ENCODE peak calls at places on chromosome 22, in four cellular contexts. Z is K562, T is HEK293T, E is GM12878. N is an unnamed sample.

GRCh38 chr22:28440517-28441366 is 238.9 kb downstream of the TTC28 start:
- DNase-seq in T (no peak), Z (no peak), E (no peak), N (no peak)

GRCh38 chr22:35310556-35311550 is 11.2 kb downstream of the TOM1 start:
- DNase-seq in Z (no peak), E (no peak), T (no peak), N (peak)

GRCh38 chr22:42289671-42290269 is 19.3 kb upstream of the TCF20 start:
- DNase-seq in E (no peak), T (no peak), Z (no peak), N (no peak)

GRCh38 chr22:48714231-48714630 is 1113.4 kb downstream of the BRD1 start:
- DNase-seq in T (no peak), Z (no peak), E (no peak), N (no peak)

GRCh38 chr22:32864041-32864440 is 62.5 kb downstream of the TIMP3 start:
- DNase-seq in E (no peak), Z (no peak), T (no peak), N (no peak)

GRCh38 chr22:40019100-40019499 is 24.3 kb downstream of the FAM83F start:
- DNase-seq in E (no peak), Z (no peak), T (no peak), N (no peak)

GRCh38 chr22:27133951-27134664 is 476.7 kb downstream of the MIAT start:
- DNase-seq in E (no peak), T (no peak), Z (peak), N (no peak)

GRCh38 chr22:30004689-30005088 is 75.6 kb upstream of the HORMAD2 start:
- DNase-seq in Z (no peak), E (no peak), T (no peak), N (no peak)

GRCh38 chr22:26713823-26714449 is 56.5 kb downstream of the MIAT start:
- DNase-seq in Z (no peak), E (no peak), T (no peak), N (peak)

GRCh38 chr22:42801537-42802165 is 55.4 kb downstream of the ARFGAP3 start:
- DNase-seq in E (no peak), T (no peak), Z (no peak), N (no peak)

GRCh38 chr22:29442976-29443375 is 4.6 kb downstream of the RFPL1 start:
- DNase-seq in Z (no peak), T (no peak), E (no peak), N (no peak)

GRCh38 chr22:29784451-29785361 is 17.5 kb downstream of the UQCR10 start:
- DNase-seq in E (no peak), T (no peak), Z (no peak), N (peak)

GRCh38 chr22:25754527-25755202 is 12.7 kb downstream of the MYO18B start:
- DNase-seq in E (no peak), T (no peak), Z (no peak), N (no peak)

GRCh38 chr22:46060292-46061123 is 83.5 kb upstream of the WNT7B start:
- DNase-seq in E (no peak), T (no peak), Z (no peak), N (no peak)

GRCh38 chr22:39661842-39662676 is 91.5 kb downstream of the CACNA1I start:
- DNase-seq in E (no peak), Z (peak), T (no peak), N (no peak)

GRCh38 chr22:46055176-46055850 is 78.4 kb upstream of the WNT7B start:
- DNase-seq in Z (no peak), E (no peak), T (no peak), N (no peak)

GRCh38 chr22:46054091-46054877 is 77.3 kb upstream of the WNT7B start:
- DNase-seq in T (peak), E (no peak), Z (no peak), N (no peak)

GRCh38 chr22:47443836-47444745 is 681.6 kb downstream of the TBC1D22A start:
- DNase-seq in T (no peak), E (no peak), Z (no peak), N (no peak)

GRCh38 chr22:47445212-47445611 is 682.8 kb downstream of the TBC1D22A start:
- DNase-seq in E (no peak), T (no peak), Z (no peak), N (no peak)

GRCh38 chr22:47444746-47445065 is 682.3 kb downstream of the TBC1D22A start:
- DNase-seq in E (no peak), Z (no peak), T (no peak), N (no peak)

GRCh38 chr22:47445716-47446290 is 683.4 kb downstream of the TBC1D22A start:
- DNase-seq in T (no peak), E (no peak), Z (no peak), N (no peak)

GRCh38 chr22:47442821-47443220 is 680.4 kb downstream of the TBC1D22A start:
- DNase-seq in E (no peak), Z (no peak), T (no peak), N (no peak)
- TF ChIP-seq TARDBP in E (no peak), Z (no peak), T (no peak), N (no peak)

DNA sequence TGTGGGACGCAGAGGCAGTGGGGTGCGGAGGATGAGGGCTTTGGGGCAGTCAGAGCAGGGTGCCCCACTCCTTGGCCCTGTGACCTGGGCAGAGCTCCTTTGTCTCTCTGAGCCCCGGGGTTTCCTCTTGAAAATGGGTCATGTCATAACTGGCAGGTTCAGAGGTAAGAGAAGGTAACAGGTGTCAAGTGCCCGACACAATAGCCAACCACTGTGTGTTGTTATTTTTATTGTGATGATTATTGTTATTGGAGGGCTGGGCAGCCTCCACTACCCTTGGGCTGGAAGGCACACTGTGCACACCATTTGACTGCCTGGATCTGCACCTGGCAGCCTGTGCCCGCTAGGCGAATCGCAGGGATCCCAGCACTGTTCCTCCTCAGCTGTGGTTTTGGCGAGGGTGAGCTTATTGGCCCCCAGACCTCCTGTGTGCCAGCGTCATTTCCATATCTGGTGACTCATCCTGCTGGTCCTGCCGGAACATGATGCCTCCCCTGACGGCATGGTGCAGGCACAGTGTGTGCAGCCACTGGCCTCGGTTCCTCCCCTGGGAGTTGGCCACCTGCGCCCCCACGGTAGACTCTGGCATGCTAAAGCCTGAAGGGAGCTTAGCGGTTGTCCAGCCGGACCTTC is 15.4 kb upstream of the SOX10 start:
- DNase-seq in Z (peak), E (no peak), T (peak), N (no peak)
- TF ChIP-seq BHLHE40 in Z (no peak), E (no peak), T (no peak), N (no peak)

DNA sequence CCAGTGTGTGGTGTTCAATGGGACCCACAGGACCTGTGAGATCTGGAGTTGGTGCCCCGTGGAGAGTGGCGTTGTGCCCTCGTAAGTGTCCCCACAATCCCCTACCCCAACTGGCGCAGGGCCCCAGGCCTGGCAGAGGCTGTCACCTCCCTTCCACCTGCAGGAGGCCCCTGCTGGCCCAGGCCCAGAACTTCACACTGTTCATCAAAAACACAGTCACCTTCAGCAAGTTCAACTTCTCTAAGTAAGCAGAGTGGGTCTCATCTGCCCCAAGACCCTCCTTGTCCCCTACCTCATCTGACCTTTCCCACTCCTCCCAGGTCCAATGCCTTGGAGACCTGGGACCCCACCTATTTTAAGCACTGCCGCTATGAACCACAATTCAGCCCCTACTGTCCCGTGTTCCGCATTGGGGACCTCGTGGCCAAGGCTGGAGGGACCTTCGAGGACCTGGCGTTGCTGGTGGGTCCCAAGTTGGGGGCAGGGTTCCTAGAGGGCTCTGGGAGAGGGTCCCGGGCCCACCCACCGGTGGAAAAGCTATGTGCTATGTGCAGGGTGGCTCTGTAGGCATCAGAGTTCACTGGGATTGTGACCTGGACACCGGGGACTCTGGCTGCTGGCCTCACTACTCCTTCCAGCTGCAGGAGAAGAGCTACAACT is 8.1 kb downstream of the P2RX6 start:
- DNase-seq in T (no peak), Z (no peak), E (no peak), N (no peak)
- TF ChIP-seq TARDBP in T (no peak), Z (no peak), E (no peak), N (no peak)

DNA sequence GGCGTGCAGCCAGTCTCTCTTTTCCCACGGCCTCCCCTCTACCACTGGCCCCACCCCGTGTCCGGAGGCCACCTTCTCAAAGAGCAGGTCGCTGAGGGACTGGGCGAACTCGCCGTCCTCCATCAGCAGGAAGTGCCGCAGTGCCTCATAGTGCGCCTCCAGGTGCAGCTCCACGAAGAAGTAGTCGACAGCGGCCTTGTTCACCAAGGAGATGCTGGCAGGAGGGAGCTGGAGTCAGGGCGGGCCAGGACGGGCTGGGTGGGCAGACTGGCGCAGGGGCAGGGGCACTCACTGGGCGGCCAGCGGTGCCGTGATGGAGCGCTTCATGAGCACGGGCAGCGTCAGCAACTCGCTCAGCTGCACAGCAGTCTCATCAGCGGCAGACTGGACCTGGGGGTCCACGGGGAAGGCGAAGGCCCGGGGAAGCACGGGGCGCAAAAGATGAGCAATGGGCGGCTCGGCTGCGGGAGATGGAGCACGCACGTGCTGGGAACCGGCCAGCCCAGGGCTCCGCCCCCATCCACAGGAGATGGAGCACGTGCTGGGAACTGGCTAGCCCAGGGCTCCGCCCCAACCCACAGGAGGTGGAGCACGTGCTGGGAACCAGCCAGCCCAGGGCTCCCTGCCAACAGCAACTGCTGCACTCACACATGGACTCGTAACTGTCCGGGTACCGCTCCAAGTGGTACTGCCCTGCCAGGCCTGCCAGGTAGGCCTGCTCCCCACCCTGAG is 18.4 kb downstream of the SELENOO start:
- DNase-seq in E (no peak), T (peak), Z (peak), N (peak)
- TF ChIP-seq BHLHE40 in E (no peak), T (no peak), Z (peak), N (peak)

GRCh38 chr22:43988116-43988817 is 33.0 kb downstream of the SAMM50 start:
- DNase-seq in T (no peak), Z (no peak), E (no peak), N (no peak)
- TF ChIP-seq TARDBP in T (no peak), Z (no peak), E (no peak), N (no peak)

DNA sequence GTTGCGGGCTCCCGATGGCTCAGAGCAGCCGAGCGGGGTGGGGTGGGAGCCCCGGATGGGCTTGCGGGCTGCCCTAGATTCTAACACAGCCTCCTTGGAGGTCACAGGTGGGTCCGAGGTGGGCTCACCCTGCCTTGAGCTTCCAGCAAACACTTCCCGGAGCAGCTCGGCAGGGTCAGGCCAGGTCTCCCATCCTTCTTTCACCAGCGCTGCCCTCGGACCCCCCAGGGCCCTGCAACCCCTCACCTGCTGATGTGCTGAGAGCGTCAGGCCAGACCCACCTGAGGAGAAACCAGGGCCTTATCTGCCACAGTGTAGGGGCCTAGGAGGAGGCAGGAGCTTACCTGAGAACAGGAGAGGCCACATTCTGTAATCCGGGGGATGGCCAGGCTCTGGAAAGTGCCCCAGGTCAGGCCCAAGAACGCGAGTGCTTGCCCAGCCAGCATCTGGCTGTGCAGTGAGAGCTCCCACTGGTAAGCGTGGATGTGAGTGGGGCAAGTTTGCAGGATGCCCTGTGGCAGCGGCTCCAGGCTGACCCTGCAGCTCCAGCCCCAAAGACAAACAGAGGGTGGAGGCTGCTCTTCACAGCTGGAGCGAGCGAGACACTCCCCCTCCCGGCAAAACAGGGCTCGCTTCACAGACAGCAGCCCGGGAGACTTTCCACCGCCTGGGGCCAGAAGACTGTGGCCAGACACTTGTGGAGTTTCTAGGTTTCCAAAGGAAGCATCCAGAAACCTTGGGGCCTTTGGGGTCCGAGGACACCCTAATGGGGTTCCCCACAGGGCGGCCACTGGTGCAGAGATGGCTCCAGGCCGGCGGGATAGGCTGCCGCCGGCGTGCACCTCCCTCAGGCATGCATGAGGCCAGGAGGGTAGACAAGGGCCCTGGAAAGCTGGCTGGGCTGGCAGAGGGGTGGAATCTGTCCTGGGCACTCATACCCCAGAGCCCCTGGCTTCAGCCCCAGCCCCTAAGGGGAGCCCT is at the start of gene IL17REL:
- DNase-seq in Z (no peak), E (no peak), T (no peak), N (no peak)
- TF ChIP-seq BHLHE40 in Z (no peak), E (no peak), T (no peak), N (no peak)

DNA sequence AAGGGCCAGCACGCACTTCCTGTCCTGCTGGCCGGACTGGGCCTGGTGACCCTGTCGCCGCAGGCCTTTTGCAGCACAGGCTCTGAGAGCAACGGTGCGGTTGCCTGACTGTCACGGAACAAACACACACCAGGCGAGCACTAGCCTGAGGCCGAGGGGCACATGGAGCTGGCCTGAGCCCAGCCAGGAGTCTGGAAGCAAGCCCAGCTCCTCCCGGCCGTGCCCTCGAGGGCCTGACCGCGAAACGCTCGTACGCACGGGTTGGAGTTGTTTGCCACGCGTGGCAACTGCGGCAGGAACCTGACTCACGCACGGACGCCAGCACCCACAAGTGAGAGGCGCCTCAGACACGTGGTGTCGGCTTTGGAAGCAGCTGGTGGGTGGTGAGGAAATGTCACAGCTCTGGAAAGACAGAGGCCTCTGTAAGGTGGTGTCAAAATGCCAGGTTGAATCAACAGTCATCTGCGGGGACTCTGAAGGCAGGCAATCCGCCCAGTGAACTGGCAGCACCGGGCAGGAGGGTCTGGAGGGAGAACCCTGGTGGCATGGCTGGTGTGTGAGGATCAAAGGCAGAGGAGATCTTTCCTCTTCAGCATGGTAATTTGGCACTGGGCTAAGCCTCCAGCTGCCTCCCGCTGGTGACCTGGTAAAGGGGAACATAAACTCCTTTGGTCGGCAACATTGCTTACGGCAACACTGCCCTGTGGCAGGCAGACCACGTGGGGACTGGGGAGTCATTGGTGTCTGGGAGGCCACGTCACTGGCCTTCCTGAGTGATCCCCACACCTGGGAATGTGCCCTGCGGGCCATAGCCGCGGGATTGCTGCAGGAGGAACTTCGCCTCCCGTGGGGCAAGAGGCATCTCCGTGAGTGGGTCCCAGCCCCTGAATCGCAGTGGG is 15.3 kb upstream of the IL17REL start:
- DNase-seq in T (no peak), Z (no peak), E (no peak), N (no peak)
- TF ChIP-seq TARDBP in T (no peak), Z (no peak), E (no peak), N (no peak)

DNA sequence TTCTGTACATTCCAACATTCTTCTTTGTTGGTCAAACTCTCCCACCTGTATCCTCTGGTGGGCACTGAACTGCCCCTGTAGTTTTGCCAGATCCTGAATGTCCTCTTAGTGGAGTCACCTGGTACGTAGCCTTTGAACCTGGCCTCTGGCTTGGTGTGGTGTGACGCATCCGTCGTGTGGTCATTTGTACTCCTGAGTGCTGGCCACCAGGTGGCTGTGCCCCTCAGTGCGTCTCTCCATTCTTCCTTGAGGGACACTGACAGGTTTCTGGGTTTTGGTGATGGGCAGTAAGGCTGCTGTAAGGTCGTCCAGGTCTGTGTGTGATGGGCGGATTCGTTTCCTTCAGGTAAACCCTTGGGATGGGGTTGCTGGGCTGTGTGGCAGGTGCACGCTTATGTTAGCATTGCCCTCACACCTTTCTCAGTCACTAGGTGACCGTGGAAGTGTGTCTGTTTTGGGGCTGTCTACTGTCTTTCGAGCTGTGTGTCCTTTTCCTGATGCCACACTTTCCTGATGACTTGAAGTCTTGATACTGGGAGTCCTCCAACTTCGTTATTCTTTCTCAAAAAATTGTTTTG is 13.6 kb upstream of the RANBP1 start:
- DNase-seq in Z (no peak), T (no peak), E (no peak), N (no peak)
- TF ChIP-seq BHLHE40 in Z (no peak), T (no peak), E (no peak), N (no peak)

DNA sequence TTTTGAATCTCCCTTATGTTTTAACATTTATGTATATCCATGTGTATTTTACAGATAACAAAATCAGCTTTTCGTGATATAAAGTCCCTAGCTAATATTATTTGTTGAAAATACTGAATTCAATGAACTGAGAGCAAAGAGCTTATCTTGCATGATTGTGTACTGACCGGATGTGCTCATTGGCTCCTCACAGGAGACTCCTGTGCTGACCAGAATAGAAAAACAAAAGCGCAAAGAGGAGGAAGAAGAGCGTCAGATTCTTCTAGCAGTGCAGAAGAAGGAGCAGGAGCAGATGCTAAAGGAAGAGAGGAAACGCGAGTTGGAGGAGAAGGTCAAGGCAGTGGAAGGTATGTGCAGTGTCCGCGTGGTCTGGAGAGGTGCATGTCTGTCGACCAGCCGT is 39.4 kb upstream of the SLC25A18 start:
- DNase-seq in E (no peak), Z (no peak), T (no peak), N (no peak)
- TF ChIP-seq TARDBP in E (no peak), Z (no peak), T (no peak), N (no peak)

N was measured in HepG2.